ENCODE peak calls at places on chromosomes 11 and 22, in seven cellular contexts. U is AML-193, O is sigmoid colon, P is activated gamma-delta T cell treated with Interleukin-2 at 50 U/mL for 16 hours, I is T1000, X is fibroblast of the conjunctiva, Y is amniotic stem cell. N is an unnamed sample.

GRCh38 chr22:20241579-20242392 is 26.3 kb downstream of the RTN4R start:
- DNase-seq in U (no peak), O (no peak), P (no peak), I (no peak), X (no peak), Y (no peak), N (no peak)

GRCh38 chr11:43518407-43519165 is 159.9 kb downstream of the TTC17 start:
- DNase-seq in U (no peak), O (no peak), P (no peak), I (no peak), X (no peak), Y (no peak), N (no peak)

GRCh38 chr11:65968600-65969482 is 7.3 kb downstream of the SART1 start:
- DNase-seq in U (peak), O (no peak), P (no peak), I (no peak), X (no peak), Y (no peak), N (no peak)

GRCh38 chr11:1162153-1162497 is 4.4 kb downstream of the MUC5AC start:
- DNase-seq in U (no peak), O (peak), P (no peak), I (no peak), X (no peak), Y (no peak), N (no peak)

GRCh38 chr11:57049749-57050148 is 61.0 kb downstream of the OR5AK2 start:
- DNase-seq in U (no peak), O (no peak), P (no peak), I (no peak), X (no peak), Y (no peak), N (no peak)

GRCh38 chr11:35006389-35007128 is 90.1 kb downstream of the PDHX start:
- DNase-seq in U (no peak), O (no peak), P (no peak), I (no peak), X (no peak), Y (no peak), N (no peak)

GRCh38 chr11:132734217-132734616 is 798.1 kb downstream of the OPCML start:
- DNase-seq in U (no peak), O (no peak), P (no peak), I (no peak), X (no peak), Y (no peak), N (no peak)

GRCh38 chr22:41003041-41003440 is 51.9 kb downstream of the RBX1 start:
- DNase-seq in U (no peak), O (no peak), P (no peak), I (no peak), X (no peak), Y (no peak), N (peak)

GRCh38 chr11:45899086-45899447 is 8.0 kb downstream of the FREY1 start:
- DNase-seq in U (no peak), O (no peak), P (no peak), I (no peak), X (no peak), Y (no peak), N (no peak)